ENCODE peak calls at places on chromosome 14, in eight cellular contexts. P is H1, N is prostate gland, B is upper lobe of left lung, V is K562, U is sigmoid colon, L is transverse colon, Z is HepG2. C is an unnamed sample.

GRCh38 chr14:72196237-72196636 is 264.0 kb downstream of the RGS6 start:
- DNase-seq in V (no peak), P (no peak), N (no peak), U (no peak), B (no peak), L (no peak), Z (no peak), C (no peak)

GRCh38 chr14:104117341-104118005 is 20.9 kb upstream of the KIF26A start:
- DNase-seq in P (no peak), N (no peak), U (no peak), Z (no peak), B (peak; percentile 85), V (no peak), L (no peak), C (no peak)

GRCh38 chr14:22334627-22335026 is 254.4 kb downstream of the DAD1 start:
- DNase-seq in P (no peak), B (no peak), Z (no peak), N (no peak), L (no peak), V (no peak), U (no peak), C (no peak)

GRCh38 chr14:68593806-68594536 is 198.9 kb downstream of the ZFP36L1 start:
- DNase-seq in B (no peak), Z (peak; percentile 46), V (no peak), U (no peak), P (no peak), N (no peak), L (no peak), C (no peak)

GRCh38 chr14:52071675-52072074 is 2.8 kb upstream of the NID2 start:
- DNase-seq in Z (no peak), P (no peak), N (no peak), V (no peak), L (no peak), B (no peak), U (no peak), C (no peak)

GRCh38 chr14:92563359-92563758 is 49.8 kb downstream of the RIN3 start:
- DNase-seq in U (no peak), L (no peak), V (no peak), B (no peak), Z (no peak), N (no peak), P (no peak), C (no peak)

GRCh38 chr14:34714320-34715107 is at the start of gene CFL2:
- DNase-seq in U (peak; percentile 93), Z (peak; percentile 86), V (peak; percentile 88), B (peak; percentile 96), P (peak; percentile 85), L (peak; percentile 82), N (peak; percentile 79), C (peak; percentile 64)

GRCh38 chr14:30585204-30585603 is 26.2 kb downstream of the G2E3 start:
- DNase-seq in V (no peak), Z (no peak), N (no peak), U (no peak), P (no peak), L (no peak), B (no peak), C (no peak)

GRCh38 chr14:79967453-79967852 is 243.9 kb downstream of the DIO2 start:
- DNase-seq in V (no peak), P (no peak), N (no peak), U (no peak), L (no peak), Z (no peak), B (no peak), C (no peak)

GRCh38 chr14:58907803-58908202 is 270.0 kb downstream of the DACT1 start:
- DNase-seq in Z (no peak), N (no peak), P (no peak), L (no peak), B (no peak), U (no peak), V (no peak), C (no peak)

GRCh38 chr14:34461334-34462131 is 507 bp downstream of the SPTSSA start:
- DNase-seq in P (no peak), V (peak; percentile 59), U (peak; percentile 82), L (peak; percentile 65), B (no peak), Z (peak; percentile 89), N (peak; percentile 43), C (no peak)

GRCh38 chr14:58298880-58299664 is 717 bp downstream of the ARID4A start:
- DNase-seq in U (peak; percentile 72), B (peak; percentile 91), P (peak; percentile 67), Z (no peak), N (peak; percentile 29), V (peak; percentile 54), L (peak; percentile 45), C (no peak)

GRCh38 chr14:72621387-72622065 is 272.4 kb downstream of the DPF3 start:
- DNase-seq in L (no peak), V (no peak), N (no peak), P (peak; percentile 40), Z (no peak), U (no peak), B (no peak), C (no peak)

GRCh38 chr14:69827560-69827959 is 30.5 kb upstream of the SLC10A1 start:
- DNase-seq in B (no peak), U (no peak), N (no peak), L (no peak), V (no peak), Z (no peak), P (no peak), C (no peak)

GRCh38 chr14:95505030-95505589 is 11.3 kb downstream of the SYNE3 start:
- DNase-seq in N (no peak), P (no peak), Z (no peak), B (no peak), L (no peak), V (no peak), U (peak; percentile 63), C (no peak)

GRCh38 chr14:95509512-95509911 is 6.9 kb downstream of the SYNE3 start:
- DNase-seq in Z (no peak), N (no peak), P (no peak), U (no peak), V (no peak), L (no peak), B (no peak), C (no peak)

GRCh38 chr14:95508377-95508776 is 8.1 kb downstream of the SYNE3 start:
- DNase-seq in V (no peak), U (no peak), P (no peak), L (no peak), Z (no peak), B (no peak), N (no peak), C (no peak)

GRCh38 chr14:95507701-95508103 is 8.7 kb downstream of the SYNE3 start:
- DNase-seq in V (no peak), U (no peak), N (no peak), Z (no peak), B (no peak), P (no peak), L (no peak), C (no peak)

GRCh38 chr14:95507174-95507573 is 9.3 kb downstream of the SYNE3 start:
- DNase-seq in P (no peak), L (peak; percentile 53), V (peak; percentile 39), U (peak; percentile 88), Z (no peak), B (no peak), N (peak; percentile 71), C (peak; percentile 92)
- H3K4me3 ChIP-seq in P (no peak overlapping the region), L (no peak overlapping the region), V (no peak overlapping the region), U (no peak overlapping the region), Z (no peak overlapping the region), B (no peak overlapping the region), N (no peak overlapping the region), C (no peak overlapping the region)

DNA sequence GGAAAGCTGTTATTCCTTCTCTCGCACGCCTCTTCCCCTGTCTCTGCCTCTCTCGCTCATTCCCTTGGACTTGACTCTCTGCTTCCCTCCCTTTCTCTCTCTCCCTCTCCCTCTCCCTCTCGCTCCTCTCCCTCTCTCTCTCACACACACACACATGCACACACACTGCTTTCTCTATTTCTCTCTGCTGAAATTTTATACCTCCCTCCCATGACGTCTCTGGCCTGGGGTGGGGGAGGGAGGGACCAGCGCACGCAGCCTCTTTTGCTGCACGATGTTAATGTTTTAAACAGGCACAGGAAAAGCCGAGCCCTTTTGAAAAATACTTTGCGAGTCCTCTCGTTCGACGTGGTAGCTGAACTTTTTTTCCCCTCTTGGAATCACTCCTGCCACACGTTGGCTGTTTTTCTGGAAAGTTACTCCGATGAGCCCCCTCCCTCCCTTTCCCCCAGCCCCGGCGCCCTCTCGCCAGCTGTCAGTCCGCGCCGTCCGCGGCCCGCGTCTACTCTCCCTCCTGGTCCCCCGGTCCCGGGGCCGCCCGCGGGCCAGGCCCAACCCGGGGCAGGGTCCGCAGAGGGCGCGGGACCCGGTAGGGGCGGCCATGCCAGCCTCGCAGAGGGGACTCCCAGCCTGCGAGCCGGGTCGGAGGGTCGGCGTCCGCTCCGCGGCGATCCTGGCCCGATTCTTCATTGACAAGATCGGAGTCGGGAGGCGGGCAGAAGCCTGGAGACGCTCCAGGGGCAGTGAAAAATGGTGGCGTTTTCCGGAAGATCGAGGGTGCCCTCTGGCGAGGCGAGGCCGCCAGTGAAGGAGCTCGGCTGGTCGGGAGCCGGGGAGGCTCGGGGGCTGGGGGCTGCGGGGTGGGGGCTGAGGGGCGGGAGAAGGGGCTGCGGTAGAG is at the start of gene TGFB3:
- DNase-seq in U (peak; percentile 93), P (peak; percentile 92), V (peak; percentile 67), Z (peak; percentile 52), N (peak; percentile 84), B (peak; percentile 95), L (peak; percentile 84), C (peak; percentile 87)
- TF ChIP-seq POLR2AphosphoS5 in U (peak; percentile 87), P (no peak), V (no peak), Z (no peak), N (peak; percentile 90), B (peak; percentile 52), L (peak; percentile 71), C (peak; percentile 78)

GRCh38 chr14:21090940-21091663 is 7.4 kb downstream of the ZNF219 start:
- DNase-seq in B (peak; percentile 84), U (no peak), L (no peak), V (no peak), P (no peak), N (no peak), Z (no peak), C (no peak)
- H3K36me3 ChIP-seq in B (peaks cover 6% of the 10 kb centered on the region), U (peaks cover 62% of the 10 kb centered on the region), L (peaks cover 16% of the 10 kb centered on the region), V (peaks cover 5% of the 10 kb centered on the region), P (peaks cover 49% of the 10 kb centered on the region), N (no peaks in the 10 kb centered on the region), Z (peaks cover 52% of the 10 kb centered on the region), C (peaks cover 5% of the 10 kb centered on the region)

DNA sequence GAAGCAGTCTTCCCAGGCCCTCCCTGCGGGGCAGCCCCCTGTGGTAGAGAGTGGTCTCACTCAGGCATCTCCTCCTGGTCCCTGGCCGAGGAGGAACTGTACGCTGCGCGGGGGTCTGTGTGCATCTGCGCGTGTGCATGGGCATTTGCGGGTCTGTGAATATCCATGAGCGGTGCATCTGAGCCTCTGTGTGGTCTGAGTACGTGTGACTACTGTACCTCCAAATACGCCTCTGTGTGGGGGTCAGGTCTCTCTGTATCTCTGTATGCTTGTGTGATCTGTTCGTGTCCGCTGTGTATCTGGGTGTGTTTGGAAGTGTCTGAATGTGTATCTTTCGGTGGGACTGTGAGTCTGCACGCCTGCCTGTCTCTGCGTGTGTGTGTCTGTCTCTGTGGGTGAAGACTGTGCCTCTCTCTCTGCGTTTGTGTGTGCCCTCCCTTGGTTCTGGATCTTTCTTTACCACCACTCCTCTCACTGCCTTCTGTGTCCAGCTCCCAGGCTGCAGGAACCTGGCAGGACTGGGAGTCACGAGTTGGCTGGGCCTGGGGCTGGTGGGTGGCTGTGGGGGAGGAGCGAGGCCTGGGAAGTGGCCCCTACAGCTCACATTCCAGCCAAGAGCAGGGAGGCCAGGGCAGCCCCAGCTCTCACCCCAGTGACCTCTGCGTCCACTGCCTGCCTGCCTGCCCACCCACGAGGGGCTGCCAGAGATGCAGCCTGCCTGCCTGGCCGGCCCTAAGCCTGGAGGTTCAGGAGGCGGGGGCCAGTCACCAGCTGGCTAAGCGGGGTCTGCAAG is 1.1 kb upstream of the PGF start:
- DNase-seq in U (no peak), N (no peak), L (no peak), P (no peak), Z (no peak), V (no peak), B (peak; percentile 56), C (no peak)
- H3K4me3 ChIP-seq in U (no peak overlapping the region), N (no peak overlapping the region), L (no peak overlapping the region), P (peak overlapping the region; percentile 62), Z (peak overlapping the region; percentile 86), V (no peak overlapping the region), B (no peak overlapping the region), C (no peak overlapping the region)

C was measured in breast epithelium.